ENCODE peak calls at places on chromosomes 4 and X, in five cellular contexts. One of them, this sample, is unnamed.

GRCh38 chrX:133968109-133968508 is 17.3 kb downstream of the GPC3 start:
- DNase-seq in fibroblast of lung: no peak
- DNase-seq in tibial artery: no peak
- DNase-seq in astrocyte: no peak
- DNase-seq in MM.1S: no peak
- DNase-seq in this sample: no peak

GRCh38 chr4:158410272-158410671 is 111.4 kb upstream of the RXFP1 start:
- DNase-seq in MM.1S: no peak
- DNase-seq in astrocyte: no peak
- DNase-seq in tibial artery: no peak
- DNase-seq in fibroblast of lung: no peak
- DNase-seq in this sample: peak; percentile 58

GRCh38 chrX:9272166-9272565 is 192.7 kb upstream of the TBL1X start:
- DNase-seq in tibial artery: no peak
- DNase-seq in astrocyte: no peak
- DNase-seq in fibroblast of lung: no peak
- DNase-seq in MM.1S: no peak
- DNase-seq in this sample: no peak

GRCh38 chr4:186676531-186677158 is 47.0 kb downstream of the FAT1 start:
- DNase-seq in MM.1S: peak; percentile 88
- DNase-seq in tibial artery: no peak
- DNase-seq in fibroblast of lung: peak; percentile 98
- DNase-seq in astrocyte: peak; percentile 97
- DNase-seq in this sample: peak; percentile 77

GRCh38 chr4:163755013-163755412 is 260.5 kb downstream of the TMA16 start:
- DNase-seq in fibroblast of lung: peak; percentile 23
- DNase-seq in tibial artery: no peak
- DNase-seq in MM.1S: peak; percentile 50
- DNase-seq in astrocyte: peak; percentile 8
- DNase-seq in this sample: peak; percentile 38

GRCh38 chr4:128709268-128709667 is 100.2 kb upstream of the JADE1 start:
- DNase-seq in tibial artery: no peak
- DNase-seq in fibroblast of lung: no peak
- DNase-seq in MM.1S: no peak
- DNase-seq in astrocyte: no peak
- DNase-seq in this sample: peak; percentile 12

GRCh38 chr4:82638479-82638878 is 76.7 kb upstream of the TMEM150C start:
- DNase-seq in astrocyte: no peak
- DNase-seq in fibroblast of lung: no peak
- DNase-seq in tibial artery: no peak
- DNase-seq in MM.1S: no peak
- DNase-seq in this sample: no peak

GRCh38 chr4:5036239-5036638 is 15.0 kb upstream of the STK32B start:
- DNase-seq in MM.1S: peak; percentile 98
- DNase-seq in astrocyte: peak; percentile 70
- DNase-seq in tibial artery: peak; percentile 16
- DNase-seq in fibroblast of lung: peak; percentile 76
- DNase-seq in this sample: peak; percentile 10

GRCh38 chrX:47927212-47927611 is 76.6 kb downstream of the ZNF182 start:
- DNase-seq in fibroblast of lung: no peak
- DNase-seq in tibial artery: no peak
- DNase-seq in astrocyte: no peak
- DNase-seq in MM.1S: no peak
- DNase-seq in this sample: no peak

GRCh38 chrX:152993933-152994332 is at the start of gene PNMA5:
- DNase-seq in astrocyte: no peak
- DNase-seq in MM.1S: no peak
- DNase-seq in fibroblast of lung: no peak
- DNase-seq in tibial artery: no peak
- DNase-seq in this sample: no peak

GRCh38 chr4:157204634-157205244 is 15.8 kb upstream of the GRIA2 start:
- DNase-seq in astrocyte: no peak
- DNase-seq in tibial artery: no peak
- DNase-seq in MM.1S: peak; percentile 52
- DNase-seq in fibroblast of lung: no peak
- DNase-seq in this sample: no peak

GRCh38 chr4:118077767-118078105 is 43.5 kb downstream of the NDST3 start:
- DNase-seq in fibroblast of lung: no peak
- DNase-seq in MM.1S: no peak
- DNase-seq in astrocyte: no peak
- DNase-seq in tibial artery: no peak
- DNase-seq in this sample: no peak

GRCh38 chr4:76388160-76388908 is 32.6 kb downstream of the CCDC158 start:
- DNase-seq in fibroblast of lung: peak; percentile 24
- DNase-seq in MM.1S: no peak
- DNase-seq in tibial artery: no peak
- DNase-seq in astrocyte: peak; percentile 14
- DNase-seq in this sample: peak; percentile 98

GRCh38 chr4:2811830-2812599 is 19.1 kb downstream of the SH3BP2 start:
- DNase-seq in MM.1S: peak; percentile 76
- DNase-seq in tibial artery: peak; percentile 85
- DNase-seq in fibroblast of lung: peak; percentile 45
- DNase-seq in astrocyte: peak; percentile 22
- DNase-seq in this sample: peak; percentile 30

GRCh38 chrX:111040377-111041017 is 55.5 kb upstream of the PAK3 start:
- DNase-seq in fibroblast of lung: peak; percentile 79
- DNase-seq in astrocyte: peak; percentile 75
- DNase-seq in MM.1S: no peak
- DNase-seq in tibial artery: no peak
- DNase-seq in this sample: peak; percentile 81

GRCh38 chr4:155392486-155393184 is 15.9 kb upstream of the MAP9 start:
- DNase-seq in MM.1S: no peak
- DNase-seq in fibroblast of lung: peak; percentile 67
- DNase-seq in tibial artery: no peak
- DNase-seq in astrocyte: peak; percentile 53
- DNase-seq in this sample: peak; percentile 55

GRCh38 chr4:37812713-37813112 is 13.8 kb upstream of the PGM2 start:
- DNase-seq in MM.1S: no peak
- DNase-seq in fibroblast of lung: peak; percentile 60
- DNase-seq in tibial artery: no peak
- DNase-seq in astrocyte: peak; percentile 56
- DNase-seq in this sample: peak; percentile 25

GRCh38 chrX:101659601-101660063 is at the start of gene ARMCX2:
- DNase-seq in MM.1S: no peak
- DNase-seq in fibroblast of lung: peak; percentile 74
- DNase-seq in astrocyte: peak; percentile 61
- DNase-seq in tibial artery: peak; percentile 79
- DNase-seq in this sample: peak; percentile 37

GRCh38 chrX:3268804-3269203 is 77.6 kb downstream of the MXRA5 start:
- DNase-seq in fibroblast of lung: peak; percentile 61
- DNase-seq in astrocyte: peak; percentile 52
- DNase-seq in MM.1S: no peak
- DNase-seq in tibial artery: no peak
- DNase-seq in this sample: peak; percentile 86

GRCh38 chr4:7647932-7648812 is 213.4 kb upstream of the PSAPL1 start:
- DNase-seq in MM.1S: no peak
- DNase-seq in tibial artery: no peak
- DNase-seq in fibroblast of lung: peak; percentile 68
- DNase-seq in astrocyte: peak; percentile 57
- DNase-seq in this sample: no peak

GRCh38 chrX:10166731-10167149 is 10.0 kb downstream of the CLCN4 start:
- DNase-seq in tibial artery: no peak
- DNase-seq in astrocyte: no peak
- DNase-seq in fibroblast of lung: no peak
- DNase-seq in MM.1S: no peak
- DNase-seq in this sample: no peak

GRCh38 chr4:185965456-185966384 is 103.2 kb upstream of the TLR3 start:
- DNase-seq in tibial artery: no peak
- DNase-seq in astrocyte: no peak
- DNase-seq in fibroblast of lung: no peak
- DNase-seq in MM.1S: peak; percentile 14
- DNase-seq in this sample: no peak

GRCh38 chr4:145388043-145388442 is 93.6 kb upstream of the SMAD1 start:
- DNase-seq in MM.1S: peak; percentile 48
- DNase-seq in fibroblast of lung: peak; percentile 55
- DNase-seq in astrocyte: peak; percentile 47
- DNase-seq in tibial artery: no peak
- DNase-seq in this sample: peak; percentile 52

GRCh38 chr4:185424905-185425599 is 712 bp downstream of the UFSP2 start:
- DNase-seq in tibial artery: no peak
- DNase-seq in fibroblast of lung: no peak
- DNase-seq in astrocyte: peak; percentile 3
- DNase-seq in MM.1S: peak; percentile 34
- DNase-seq in this sample: peak; percentile 31

GRCh38 chr4:40525811-40526598 is 103.7 kb downstream of the RBM47 start:
- DNase-seq in tibial artery: peak; percentile 74
- DNase-seq in fibroblast of lung: peak; percentile 92
- DNase-seq in MM.1S: no peak
- DNase-seq in astrocyte: peak; percentile 91
- DNase-seq in this sample: peak; percentile 78

GRCh38 chrX:56975611-56976010 is 19.7 kb downstream of the SPIN3 start:
- DNase-seq in tibial artery: no peak
- DNase-seq in MM.1S: no peak
- DNase-seq in fibroblast of lung: no peak
- DNase-seq in astrocyte: no peak
- DNase-seq in this sample: no peak

GRCh38 chr4:144894525-144894924 is 203.5 kb downstream of the ANAPC10 start:
- DNase-seq in fibroblast of lung: peak; percentile 96
- DNase-seq in tibial artery: peak; percentile 74
- DNase-seq in astrocyte: peak; percentile 95
- DNase-seq in MM.1S: no peak
- DNase-seq in this sample: peak; percentile 70

GRCh38 chrX:20663287-20663686 is 396.6 kb upstream of the RPS6KA3 start:
- DNase-seq in astrocyte: no peak
- DNase-seq in fibroblast of lung: no peak
- DNase-seq in tibial artery: no peak
- DNase-seq in MM.1S: no peak
- DNase-seq in this sample: no peak

GRCh38 chr4:114116861-114117260 is 137.4 kb upstream of the ARSJ start:
- DNase-seq in MM.1S: no peak
- DNase-seq in tibial artery: no peak
- DNase-seq in astrocyte: no peak
- DNase-seq in fibroblast of lung: no peak
- DNase-seq in this sample: no peak

GRCh38 chr4:150580244-150580643 is 1.7 kb upstream of the MAB21L2 start:
- DNase-seq in MM.1S: no peak
- DNase-seq in astrocyte: no peak
- DNase-seq in fibroblast of lung: no peak
- DNase-seq in tibial artery: no peak
- DNase-seq in this sample: no peak
- H3K27me3 ChIP-seq in MM.1S: no peaks in the 10 kb centered on the region
- H3K27me3 ChIP-seq in astrocyte: peaks cover 5% of the 10 kb centered on the region
- H3K27me3 ChIP-seq in fibroblast of lung: no peaks in the 10 kb centered on the region
- H3K27me3 ChIP-seq in tibial artery: no peaks in the 10 kb centered on the region
- H3K27me3 ChIP-seq in this sample: no peaks in the 10 kb centered on the region

DNA sequence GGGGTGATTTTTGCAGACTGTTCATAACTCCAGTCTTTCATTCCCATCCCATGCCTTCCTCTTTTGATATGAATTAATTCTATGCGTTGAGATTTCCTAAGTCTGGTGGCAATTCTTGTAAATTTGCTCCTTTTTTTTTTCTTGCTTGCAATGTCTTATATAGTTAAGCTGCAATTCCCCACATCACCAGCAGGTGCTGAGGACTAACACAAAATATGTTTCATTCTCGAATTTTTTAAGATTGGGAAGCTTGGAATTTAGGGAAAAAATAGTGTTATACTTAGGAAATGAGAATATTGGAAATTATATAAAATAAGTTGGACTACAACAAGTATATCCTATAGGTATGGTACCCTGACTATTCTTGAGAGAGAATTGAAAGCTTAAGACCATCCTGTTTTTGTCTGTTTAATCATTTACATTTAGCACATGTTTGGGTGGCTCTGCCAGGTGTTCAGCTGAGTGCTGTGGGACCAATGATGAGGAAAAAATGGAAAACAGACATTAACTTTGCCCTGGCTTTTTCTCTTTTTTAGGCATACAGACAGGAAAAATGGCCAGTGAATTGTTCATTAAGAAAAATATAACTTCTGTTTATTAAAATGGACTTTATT is 30.2 kb downstream of the AFF2 start:
- DNase-seq in tibial artery: no peak
- DNase-seq in astrocyte: peak; percentile 6
- DNase-seq in MM.1S: peak; percentile 32
- DNase-seq in fibroblast of lung: peak; percentile 19
- DNase-seq in this sample: peak; percentile 10
- TF ChIP-seq CTCF in tibial artery: peak; percentile 21
- TF ChIP-seq CTCF in astrocyte: peak; percentile 43
- TF ChIP-seq CTCF in MM.1S: peak; percentile 64
- TF ChIP-seq CTCF in fibroblast of lung: peak; percentile 61
- TF ChIP-seq CTCF in this sample: peak; percentile 27

GRCh38 chr4:173506780-173507211 is 23.2 kb downstream of the HAND2 start:
- DNase-seq in astrocyte: no peak
- DNase-seq in tibial artery: no peak
- DNase-seq in fibroblast of lung: no peak
- DNase-seq in MM.1S: no peak
- DNase-seq in this sample: no peak

GRCh38 chr4:173507471-173508385 is 22.3 kb downstream of the HAND2 start:
- DNase-seq in fibroblast of lung: no peak
- DNase-seq in tibial artery: no peak
- DNase-seq in astrocyte: no peak
- DNase-seq in MM.1S: no peak
- DNase-seq in this sample: no peak

GRCh38 chr4:173504181-173504503 is 25.9 kb downstream of the HAND2 start:
- DNase-seq in astrocyte: no peak
- DNase-seq in tibial artery: no peak
- DNase-seq in fibroblast of lung: no peak
- DNase-seq in MM.1S: no peak
- DNase-seq in this sample: no peak

GRCh38 chr4:173508386-173509002 is 21.5 kb downstream of the HAND2 start:
- DNase-seq in tibial artery: no peak
- DNase-seq in fibroblast of lung: no peak
- DNase-seq in MM.1S: no peak
- DNase-seq in astrocyte: no peak
- DNase-seq in this sample: no peak

GRCh38 chr4:173505924-173506779 is 23.9 kb downstream of the HAND2 start:
- DNase-seq in MM.1S: peak; percentile 78
- DNase-seq in astrocyte: no peak
- DNase-seq in fibroblast of lung: no peak
- DNase-seq in tibial artery: peak; percentile 82
- DNase-seq in this sample: no peak
- H3K4me3 ChIP-seq in MM.1S: peak overlapping the region; percentile 39
- H3K4me3 ChIP-seq in astrocyte: peak overlapping the region; percentile 35
- H3K4me3 ChIP-seq in fibroblast of lung: no peak overlapping the region
- H3K4me3 ChIP-seq in tibial artery: peak overlapping the region; percentile 25
- H3K4me3 ChIP-seq in this sample: no peak overlapping the region

DNA sequence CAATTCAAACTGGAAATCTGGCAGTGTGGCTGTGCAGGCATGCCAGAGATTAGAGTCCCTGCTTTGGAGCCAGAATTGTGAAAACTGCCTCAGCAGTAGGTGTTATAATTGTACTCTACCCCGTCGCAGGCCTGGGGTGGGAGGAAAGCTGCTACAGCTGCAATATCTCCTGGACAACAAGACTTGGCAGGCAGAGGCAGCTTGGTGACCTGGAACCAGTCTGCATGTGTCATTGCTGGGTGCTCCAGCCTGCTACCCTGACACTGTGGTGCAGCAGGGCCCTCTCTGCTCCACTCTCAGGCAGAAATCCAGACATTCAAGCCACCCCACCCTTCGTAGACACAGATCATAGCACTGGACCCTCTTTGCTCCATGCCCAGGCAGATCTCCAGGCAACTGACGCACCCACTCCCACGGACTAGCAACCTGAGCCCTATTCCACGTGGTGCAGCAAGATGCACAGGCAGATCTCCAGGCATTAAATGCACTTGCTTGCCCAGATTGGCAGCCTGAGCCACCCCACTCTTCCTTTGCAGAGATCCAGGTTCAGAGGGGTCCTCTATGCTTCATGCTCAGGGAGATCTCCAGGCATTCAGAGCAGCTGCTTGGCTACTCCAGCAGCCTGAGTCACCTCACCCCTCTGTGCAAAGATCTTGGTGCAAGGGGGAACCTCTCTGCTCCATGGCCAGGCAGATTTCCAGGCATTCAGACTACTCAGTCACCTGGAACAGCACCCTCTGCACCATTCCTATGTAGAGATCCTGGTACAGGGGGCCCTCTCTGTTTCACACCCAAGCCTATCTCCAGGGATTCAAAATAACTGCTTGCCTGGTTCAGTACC is 140.5 kb downstream of the LRBA start:
- DNase-seq in fibroblast of lung: peak; percentile 24
- DNase-seq in MM.1S: no peak
- DNase-seq in astrocyte: peak; percentile 16
- DNase-seq in tibial artery: no peak
- DNase-seq in this sample: no peak
- H3K27me3 ChIP-seq in fibroblast of lung: no peaks in the 10 kb centered on the region
- H3K27me3 ChIP-seq in MM.1S: no peaks in the 10 kb centered on the region
- H3K27me3 ChIP-seq in astrocyte: no peaks in the 10 kb centered on the region
- H3K27me3 ChIP-seq in tibial artery: no peaks in the 10 kb centered on the region
- H3K27me3 ChIP-seq in this sample: no peaks in the 10 kb centered on the region